ENCODE peak calls at places on chromosomes 11 and 22, in four cellular contexts. One of them, this sample, is unnamed.

GRCh38 chr11:1224109-1224485 is 1.2 kb downstream of the MUC5B start:
- DNase-seq in HepG2: no peak
- DNase-seq in sigmoid colon: peak; percentile 61
- DNase-seq in GM12891: no peak
- DNase-seq in this sample: peak; percentile 27

GRCh38 chr11:126764221-126764620 is 236.3 kb downstream of the KIRREL3 start:
- DNase-seq in sigmoid colon: no peak
- DNase-seq in HepG2: no peak
- DNase-seq in GM12891: no peak
- DNase-seq in this sample: no peak

GRCh38 chr22:30996462-30996861 is 27.4 kb downstream of the TUG1 start:
- DNase-seq in sigmoid colon: no peak
- DNase-seq in HepG2: no peak
- DNase-seq in GM12891: no peak
- DNase-seq in this sample: no peak

GRCh38 chr11:122229078-122229477 is 113.1 kb upstream of the BLID start:
- DNase-seq in sigmoid colon: no peak
- DNase-seq in HepG2: no peak
- DNase-seq in GM12891: no peak
- DNase-seq in this sample: no peak

GRCh38 chr11:65314501-65315203 is at the start of gene CDC42EP2:
- DNase-seq in sigmoid colon: peak; percentile 94
- DNase-seq in HepG2: peak; percentile 74
- DNase-seq in GM12891: peak; percentile 92
- DNase-seq in this sample: peak; percentile 91

GRCh38 chr11:47258317-47258902 is 614 bp downstream of the NR1H3 start:
- DNase-seq in GM12891: no peak
- DNase-seq in sigmoid colon: no peak
- DNase-seq in HepG2: no peak
- DNase-seq in this sample: no peak

GRCh38 chr22:18005201-18005926 is 19.0 kb downstream of the MICAL3 start:
- DNase-seq in sigmoid colon: no peak
- DNase-seq in GM12891: no peak
- DNase-seq in HepG2: no peak
- DNase-seq in this sample: no peak

GRCh38 chr11:74493816-74494630 is 499 bp upstream of the LIPT2 start:
- DNase-seq in sigmoid colon: no peak
- DNase-seq in HepG2: no peak
- DNase-seq in GM12891: no peak
- DNase-seq in this sample: no peak

GRCh38 chr11:45994421-45995341 is 72.2 kb downstream of the LARGE2 start:
- DNase-seq in HepG2: no peak
- DNase-seq in sigmoid colon: no peak
- DNase-seq in GM12891: no peak
- DNase-seq in this sample: no peak

GRCh38 chr11:94705419-94705818 is 62.7 kb upstream of the AMOTL1 start:
- DNase-seq in GM12891: no peak
- DNase-seq in sigmoid colon: no peak
- DNase-seq in HepG2: no peak
- DNase-seq in this sample: no peak

GRCh38 chr11:126175261-126175885 is 36.1 kb downstream of the RPUSD4 start:
- DNase-seq in sigmoid colon: no peak
- DNase-seq in GM12891: no peak
- DNase-seq in HepG2: no peak
- DNase-seq in this sample: no peak

GRCh38 chr22:25051073-25051472 is 98.6 kb downstream of the KIAA1671 start:
- DNase-seq in GM12891: no peak
- DNase-seq in HepG2: no peak
- DNase-seq in sigmoid colon: no peak
- DNase-seq in this sample: no peak

GRCh38 chr11:134361241-134361640 is 29.5 kb downstream of the GLB1L2 start:
- DNase-seq in GM12891: no peak
- DNase-seq in HepG2: no peak
- DNase-seq in sigmoid colon: peak; percentile 53
- DNase-seq in this sample: no peak

DNA sequence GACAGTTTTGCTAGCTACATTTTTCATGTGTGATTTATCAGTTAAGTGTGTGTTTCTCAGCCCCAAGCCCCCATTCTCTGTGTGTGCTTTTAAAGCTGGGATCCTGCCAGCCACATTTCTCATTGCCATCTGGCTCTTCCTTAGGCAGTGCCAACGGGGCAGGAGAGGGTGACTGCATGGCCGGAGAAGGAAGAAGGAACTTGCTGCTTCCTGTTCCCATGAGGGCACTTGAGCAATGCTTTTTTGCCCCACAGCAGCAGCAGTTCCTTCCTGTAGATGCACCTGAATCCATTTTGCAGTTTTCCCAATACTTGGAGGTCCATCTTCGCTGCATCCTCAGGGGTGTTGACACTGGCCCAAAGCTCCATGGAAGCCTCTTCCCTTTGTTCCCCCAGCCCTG is 37.5 kb downstream of the TNRC6B start:
- DNase-seq in GM12891: no peak
- DNase-seq in HepG2: no peak
- DNase-seq in sigmoid colon: no peak
- DNase-seq in this sample: no peak
- TF ChIP-seq POLR2AphosphoS5 in GM12891: no peak
- TF ChIP-seq POLR2AphosphoS5 in HepG2: no peak
- TF ChIP-seq POLR2AphosphoS5 in sigmoid colon: no peak
- TF ChIP-seq POLR2AphosphoS5 in this sample: no peak

DNA sequence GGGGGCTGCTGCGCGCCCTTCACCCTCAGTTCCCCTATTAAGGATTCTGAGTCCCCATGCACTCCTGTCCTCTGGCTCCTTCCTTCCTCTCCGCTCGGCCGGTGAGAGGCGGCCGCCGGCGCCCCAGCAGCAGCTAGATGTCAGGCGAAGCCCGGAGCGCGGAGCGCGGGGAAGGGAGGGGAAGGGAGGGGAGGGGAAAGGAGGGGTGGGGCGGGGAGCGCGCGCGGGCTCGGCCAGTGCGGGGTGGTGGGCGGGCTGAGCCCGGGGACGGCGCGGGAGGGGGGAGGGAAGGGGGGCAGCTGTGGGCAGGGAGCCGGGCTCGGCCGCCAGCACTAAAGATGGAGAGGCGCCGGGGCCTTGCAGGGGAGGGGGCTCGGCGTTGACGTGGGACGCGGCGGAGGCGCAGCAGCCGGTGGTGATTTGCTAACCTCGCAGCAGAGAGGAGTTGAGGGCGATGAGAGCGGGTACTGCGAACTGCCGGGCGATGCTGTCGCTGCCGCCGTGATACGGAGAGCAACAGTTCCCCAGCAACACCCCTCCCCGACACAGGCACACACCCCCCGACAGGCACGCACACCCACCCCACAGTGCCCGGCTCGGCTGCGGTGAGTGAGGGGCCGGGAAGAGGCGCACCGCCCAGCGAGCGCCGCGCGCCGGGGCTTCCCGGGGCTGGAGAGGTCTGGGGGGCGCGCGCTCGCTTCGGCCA is at the start of gene ZBTB16:
- DNase-seq in sigmoid colon: peak; percentile 98
- DNase-seq in GM12891: no peak
- DNase-seq in HepG2: no peak
- DNase-seq in this sample: no peak
- TF ChIP-seq POLR2AphosphoS5 in sigmoid colon: peak; percentile 94
- TF ChIP-seq POLR2AphosphoS5 in GM12891: no peak
- TF ChIP-seq POLR2AphosphoS5 in HepG2: no peak
- TF ChIP-seq POLR2AphosphoS5 in this sample: no peak

DNA sequence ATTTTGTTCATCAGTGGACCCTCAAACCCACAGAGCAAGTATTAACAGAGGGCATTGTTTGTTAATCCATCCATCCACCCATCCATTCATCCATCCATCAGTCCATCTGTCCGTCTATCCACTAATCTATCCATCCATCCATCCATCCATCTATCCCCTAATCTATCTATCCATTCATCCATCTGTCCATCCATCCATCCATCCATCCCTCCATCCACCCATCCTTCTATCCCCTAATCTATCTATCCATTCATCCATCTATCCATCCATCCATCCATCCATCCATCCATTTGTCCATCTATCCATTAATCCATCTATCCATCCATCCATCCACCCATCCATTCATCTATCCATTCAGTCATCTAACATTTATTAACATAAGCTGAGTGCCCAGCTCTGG is 307.3 kb downstream of the MIAT start:
- DNase-seq in GM12891: no peak
- DNase-seq in sigmoid colon: no peak
- DNase-seq in HepG2: no peak
- DNase-seq in this sample: no peak
- TF ChIP-seq POLR2AphosphoS5 in GM12891: no peak
- TF ChIP-seq POLR2AphosphoS5 in sigmoid colon: no peak
- TF ChIP-seq POLR2AphosphoS5 in HepG2: no peak
- TF ChIP-seq POLR2AphosphoS5 in this sample: no peak

DNA sequence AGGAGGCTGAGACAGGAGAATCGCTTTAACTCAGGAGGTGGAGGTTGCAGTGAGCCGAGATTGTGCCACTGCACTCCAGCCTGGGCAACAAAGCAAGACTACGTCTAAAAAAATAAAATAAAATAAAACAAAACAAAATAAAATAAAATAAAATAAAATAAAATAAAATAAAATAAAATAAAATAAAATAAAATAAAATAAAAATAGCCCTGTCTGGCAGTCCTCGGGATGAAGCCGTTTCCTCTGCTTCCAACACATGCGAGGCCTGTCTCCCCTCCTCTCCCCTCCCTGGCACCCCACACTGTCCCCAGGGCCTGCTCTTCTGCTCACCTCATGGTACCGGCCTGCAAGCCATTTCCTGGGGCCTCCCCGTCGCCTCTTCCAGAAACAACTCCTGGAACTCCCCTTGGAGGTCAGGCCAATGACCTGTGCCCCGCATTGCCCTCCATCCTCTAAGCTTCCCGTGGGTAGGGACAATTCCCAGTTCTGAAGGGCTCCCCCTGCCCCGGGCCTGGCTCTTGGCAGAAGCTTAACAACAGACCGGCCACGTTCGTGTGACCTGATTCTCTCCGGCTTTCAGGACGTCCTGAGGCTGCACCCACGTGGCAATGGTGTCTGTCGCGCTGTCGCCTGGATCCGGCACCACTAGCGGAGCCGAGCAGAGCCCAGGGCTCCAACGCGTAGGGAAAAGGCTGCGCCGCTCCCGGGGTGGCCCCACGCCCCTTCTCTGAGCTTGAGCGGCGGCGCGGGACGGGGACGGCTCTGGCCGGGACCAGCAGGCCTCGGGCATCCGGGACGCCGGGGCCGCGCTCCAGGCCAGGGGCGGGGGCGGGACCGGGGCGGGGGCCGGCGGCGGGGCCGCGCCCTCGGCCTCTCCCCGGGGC is 456 bp upstream of the PARVB start:
- DNase-seq in GM12891: peak; percentile 51
- DNase-seq in sigmoid colon: no peak
- DNase-seq in HepG2: no peak
- DNase-seq in this sample: peak; percentile 62
- TF ChIP-seq POLR2AphosphoS5 in GM12891: peak; percentile 55
- TF ChIP-seq POLR2AphosphoS5 in sigmoid colon: no peak
- TF ChIP-seq POLR2AphosphoS5 in HepG2: no peak
- TF ChIP-seq POLR2AphosphoS5 in this sample: no peak

DNA sequence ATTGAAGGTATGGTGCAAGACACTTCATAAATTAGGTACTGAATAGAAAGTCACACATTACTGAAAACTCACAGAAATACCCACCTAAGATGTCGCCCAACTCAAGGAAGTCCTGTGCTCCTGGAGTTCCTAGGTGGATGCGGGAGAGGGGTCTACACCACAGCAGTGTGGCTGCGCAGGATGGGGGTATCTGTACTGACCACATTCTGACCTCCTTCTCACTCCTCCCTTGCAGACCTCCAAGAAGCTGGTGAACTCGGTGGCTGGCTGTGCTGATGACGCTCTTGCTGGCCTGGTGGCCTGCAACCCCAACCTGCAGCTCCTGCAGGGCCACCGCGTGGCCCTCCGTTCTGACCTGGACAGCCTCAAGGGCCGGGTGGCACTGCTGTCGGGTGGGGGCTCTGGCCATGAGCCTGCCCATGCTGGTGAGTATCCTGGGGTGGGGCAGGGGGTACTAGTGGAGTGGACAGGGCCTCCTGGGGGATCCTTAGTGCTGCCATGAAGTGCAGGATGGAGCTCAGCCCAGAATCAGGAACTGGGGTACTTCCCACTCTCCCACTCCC is 4.8 kb downstream of the TKFC start:
- DNase-seq in HepG2: no peak
- DNase-seq in GM12891: no peak
- DNase-seq in sigmoid colon: no peak
- DNase-seq in this sample: no peak
- TF ChIP-seq POLR2AphosphoS5 in HepG2: no peak
- TF ChIP-seq POLR2AphosphoS5 in GM12891: no peak
- TF ChIP-seq POLR2AphosphoS5 in sigmoid colon: no peak
- TF ChIP-seq POLR2AphosphoS5 in this sample: no peak

GRCh38 chr22:42608481-42609361 is 6.0 kb downstream of the POLDIP3 start:
- DNase-seq in HepG2: no peak
- DNase-seq in sigmoid colon: no peak
- DNase-seq in GM12891: no peak
- DNase-seq in this sample: no peak
- TF ChIP-seq POLR2AphosphoS5 in HepG2: no peak
- TF ChIP-seq POLR2AphosphoS5 in sigmoid colon: no peak
- TF ChIP-seq POLR2AphosphoS5 in GM12891: peak; percentile 21
- TF ChIP-seq POLR2AphosphoS5 in this sample: no peak

GRCh38 chr11:13297308-13297916 is 19.8 kb downstream of the BMAL1 start:
- DNase-seq in HepG2: no peak
- DNase-seq in sigmoid colon: no peak
- DNase-seq in GM12891: no peak
- DNase-seq in this sample: no peak
- TF ChIP-seq POLR2AphosphoS5 in HepG2: no peak
- TF ChIP-seq POLR2AphosphoS5 in sigmoid colon: no peak
- TF ChIP-seq POLR2AphosphoS5 in GM12891: no peak
- TF ChIP-seq POLR2AphosphoS5 in this sample: no peak

This sample was measured in GM12892.